ENCODE peak calls at places on chromosomes 16 and 17, in nine cellular contexts. One of them, this sample, is unnamed.

GRCh38 chr17:83062011-83062817 is 17.2 kb upstream of the METRNL start:
- DNase-seq in activated T-cell treated with anti-CD3 and anti-CD28 coated beads, Interleukin-2, amount 50 U/mL, for 48 hours: peak; percentile 12
- DNase-seq in DMS 273 treated with DMSO at 0.1 percent for 48 hours: no peak
- DNase-seq in endodermal cell: peak; percentile 35
- DNase-seq in stimulated activated CD8-positive, alpha-beta memory T cell treated with anti-CD3 and anti-CD28 coated beads, Interleukin-2, amount 100 ng/mL, for 1 hour: no peak
- DNase-seq in H9: peak; percentile 31
- DNase-seq in NCI-H82: no peak
- DNase-seq in NCI-H1092: no peak
- DNase-seq in H7: peak; percentile 41
- DNase-seq in this sample: peak; percentile 83

GRCh38 chr17:65553646-65554567 is 7.5 kb downstream of the AXIN2 start:
- DNase-seq in activated T-cell treated with anti-CD3 and anti-CD28 coated beads, Interleukin-2, amount 50 U/mL, for 48 hours: peak; percentile 38
- DNase-seq in DMS 273 treated with DMSO at 0.1 percent for 48 hours: no peak
- DNase-seq in endodermal cell: peak; percentile 70
- DNase-seq in stimulated activated CD8-positive, alpha-beta memory T cell treated with anti-CD3 and anti-CD28 coated beads, Interleukin-2, amount 100 ng/mL, for 1 hour: no peak
- DNase-seq in H9: no peak
- DNase-seq in NCI-H82: no peak
- DNase-seq in NCI-H1092: no peak
- DNase-seq in H7: peak; percentile 57
- DNase-seq in this sample: no peak

GRCh38 chr16:30186444-30186781 is 3.0 kb downstream of the CORO1A start:
- DNase-seq in activated T-cell treated with anti-CD3 and anti-CD28 coated beads, Interleukin-2, amount 50 U/mL, for 48 hours: no peak
- DNase-seq in DMS 273 treated with DMSO at 0.1 percent for 48 hours: no peak
- DNase-seq in endodermal cell: no peak
- DNase-seq in stimulated activated CD8-positive, alpha-beta memory T cell treated with anti-CD3 and anti-CD28 coated beads, Interleukin-2, amount 100 ng/mL, for 1 hour: no peak
- DNase-seq in H9: no peak
- DNase-seq in NCI-H82: no peak
- DNase-seq in NCI-H1092: no peak
- DNase-seq in H7: peak; percentile 6
- DNase-seq in this sample: no peak

GRCh38 chr17:40318835-40319332 is 9.9 kb downstream of the RARA start:
- DNase-seq in activated T-cell treated with anti-CD3 and anti-CD28 coated beads, Interleukin-2, amount 50 U/mL, for 48 hours: peak; percentile 53
- DNase-seq in DMS 273 treated with DMSO at 0.1 percent for 48 hours: no peak
- DNase-seq in endodermal cell: peak; percentile 59
- DNase-seq in stimulated activated CD8-positive, alpha-beta memory T cell treated with anti-CD3 and anti-CD28 coated beads, Interleukin-2, amount 100 ng/mL, for 1 hour: no peak
- DNase-seq in H9: no peak
- DNase-seq in NCI-H82: no peak
- DNase-seq in NCI-H1092: no peak
- DNase-seq in H7: peak; percentile 77
- DNase-seq in this sample: peak; percentile 92

GRCh38 chr16:5046914-5047313 is 13.2 kb upstream of the NAGPA start:
- DNase-seq in activated T-cell treated with anti-CD3 and anti-CD28 coated beads, Interleukin-2, amount 50 U/mL, for 48 hours: no peak
- DNase-seq in DMS 273 treated with DMSO at 0.1 percent for 48 hours: no peak
- DNase-seq in endodermal cell: no peak
- DNase-seq in stimulated activated CD8-positive, alpha-beta memory T cell treated with anti-CD3 and anti-CD28 coated beads, Interleukin-2, amount 100 ng/mL, for 1 hour: no peak
- DNase-seq in H9: no peak
- DNase-seq in NCI-H82: no peak
- DNase-seq in NCI-H1092: no peak
- DNase-seq in H7: peak; percentile 63
- DNase-seq in this sample: no peak

GRCh38 chr16:64362193-64362592 is 759.7 kb downstream of the CDH11 start:
- DNase-seq in activated T-cell treated with anti-CD3 and anti-CD28 coated beads, Interleukin-2, amount 50 U/mL, for 48 hours: no peak
- DNase-seq in DMS 273 treated with DMSO at 0.1 percent for 48 hours: no peak
- DNase-seq in endodermal cell: no peak
- DNase-seq in stimulated activated CD8-positive, alpha-beta memory T cell treated with anti-CD3 and anti-CD28 coated beads, Interleukin-2, amount 100 ng/mL, for 1 hour: no peak
- DNase-seq in H9: no peak
- DNase-seq in NCI-H82: no peak
- DNase-seq in NCI-H1092: no peak
- DNase-seq in H7: no peak
- DNase-seq in this sample: no peak

GRCh38 chr16:67910162-67910561 is 17.1 kb downstream of the PSKH1 start:
- DNase-seq in activated T-cell treated with anti-CD3 and anti-CD28 coated beads, Interleukin-2, amount 50 U/mL, for 48 hours: peak; percentile 38
- DNase-seq in DMS 273 treated with DMSO at 0.1 percent for 48 hours: peak; percentile 68
- DNase-seq in endodermal cell: no peak
- DNase-seq in stimulated activated CD8-positive, alpha-beta memory T cell treated with anti-CD3 and anti-CD28 coated beads, Interleukin-2, amount 100 ng/mL, for 1 hour: no peak
- DNase-seq in H9: no peak
- DNase-seq in NCI-H82: no peak
- DNase-seq in NCI-H1092: no peak
- DNase-seq in H7: no peak
- DNase-seq in this sample: no peak

GRCh38 chr17:17564323-17564722 is 27.2 kb downstream of the PEMT start:
- DNase-seq in activated T-cell treated with anti-CD3 and anti-CD28 coated beads, Interleukin-2, amount 50 U/mL, for 48 hours: no peak
- DNase-seq in DMS 273 treated with DMSO at 0.1 percent for 48 hours: no peak
- DNase-seq in endodermal cell: no peak
- DNase-seq in stimulated activated CD8-positive, alpha-beta memory T cell treated with anti-CD3 and anti-CD28 coated beads, Interleukin-2, amount 100 ng/mL, for 1 hour: no peak
- DNase-seq in H9: no peak
- DNase-seq in NCI-H82: no peak
- DNase-seq in NCI-H1092: no peak
- DNase-seq in H7: no peak
- DNase-seq in this sample: no peak

GRCh38 chr17:51912939-51913338 is 245.6 kb downstream of the CA10 start:
- DNase-seq in activated T-cell treated with anti-CD3 and anti-CD28 coated beads, Interleukin-2, amount 50 U/mL, for 48 hours: no peak
- DNase-seq in DMS 273 treated with DMSO at 0.1 percent for 48 hours: no peak
- DNase-seq in endodermal cell: peak; percentile 61
- DNase-seq in stimulated activated CD8-positive, alpha-beta memory T cell treated with anti-CD3 and anti-CD28 coated beads, Interleukin-2, amount 100 ng/mL, for 1 hour: no peak
- DNase-seq in H9: peak; percentile 53
- DNase-seq in NCI-H82: no peak
- DNase-seq in NCI-H1092: no peak
- DNase-seq in H7: peak; percentile 2
- DNase-seq in this sample: no peak

GRCh38 chr16:11717811-11718210 is 24.8 kb downstream of the TXNDC11 start:
- DNase-seq in activated T-cell treated with anti-CD3 and anti-CD28 coated beads, Interleukin-2, amount 50 U/mL, for 48 hours: no peak
- DNase-seq in DMS 273 treated with DMSO at 0.1 percent for 48 hours: no peak
- DNase-seq in endodermal cell: no peak
- DNase-seq in stimulated activated CD8-positive, alpha-beta memory T cell treated with anti-CD3 and anti-CD28 coated beads, Interleukin-2, amount 100 ng/mL, for 1 hour: no peak
- DNase-seq in H9: no peak
- DNase-seq in NCI-H82: no peak
- DNase-seq in NCI-H1092: no peak
- DNase-seq in H7: no peak
- DNase-seq in this sample: no peak

GRCh38 chr17:8359769-8360168 is 16.7 kb downstream of the KRABD2 start:
- DNase-seq in activated T-cell treated with anti-CD3 and anti-CD28 coated beads, Interleukin-2, amount 50 U/mL, for 48 hours: no peak
- DNase-seq in DMS 273 treated with DMSO at 0.1 percent for 48 hours: peak; percentile 86
- DNase-seq in endodermal cell: no peak
- DNase-seq in stimulated activated CD8-positive, alpha-beta memory T cell treated with anti-CD3 and anti-CD28 coated beads, Interleukin-2, amount 100 ng/mL, for 1 hour: no peak
- DNase-seq in H9: no peak
- DNase-seq in NCI-H82: peak; percentile 83
- DNase-seq in NCI-H1092: no peak
- DNase-seq in H7: no peak
- DNase-seq in this sample: no peak

GRCh38 chr16:5615868-5616642 is 518.5 kb upstream of the EEF2KMT start:
- DNase-seq in activated T-cell treated with anti-CD3 and anti-CD28 coated beads, Interleukin-2, amount 50 U/mL, for 48 hours: peak; percentile 59
- DNase-seq in DMS 273 treated with DMSO at 0.1 percent for 48 hours: no peak
- DNase-seq in endodermal cell: peak; percentile 94
- DNase-seq in stimulated activated CD8-positive, alpha-beta memory T cell treated with anti-CD3 and anti-CD28 coated beads, Interleukin-2, amount 100 ng/mL, for 1 hour: no peak
- DNase-seq in H9: peak; percentile 88
- DNase-seq in NCI-H82: peak; percentile 95
- DNase-seq in NCI-H1092: peak; percentile 47
- DNase-seq in H7: peak; percentile 89
- DNase-seq in this sample: no peak

GRCh38 chr16:77995843-77996455 is 26.4 kb upstream of the CLEC3A start:
- DNase-seq in activated T-cell treated with anti-CD3 and anti-CD28 coated beads, Interleukin-2, amount 50 U/mL, for 48 hours: no peak
- DNase-seq in DMS 273 treated with DMSO at 0.1 percent for 48 hours: no peak
- DNase-seq in endodermal cell: peak; percentile 71
- DNase-seq in stimulated activated CD8-positive, alpha-beta memory T cell treated with anti-CD3 and anti-CD28 coated beads, Interleukin-2, amount 100 ng/mL, for 1 hour: no peak
- DNase-seq in H9: peak; percentile 59
- DNase-seq in NCI-H82: no peak
- DNase-seq in NCI-H1092: no peak
- DNase-seq in H7: no peak
- DNase-seq in this sample: no peak

GRCh38 chr17:7380321-7380720 is 568 bp upstream of the TNK1 start:
- DNase-seq in activated T-cell treated with anti-CD3 and anti-CD28 coated beads, Interleukin-2, amount 50 U/mL, for 48 hours: no peak
- DNase-seq in DMS 273 treated with DMSO at 0.1 percent for 48 hours: no peak
- DNase-seq in endodermal cell: peak; percentile 75
- DNase-seq in stimulated activated CD8-positive, alpha-beta memory T cell treated with anti-CD3 and anti-CD28 coated beads, Interleukin-2, amount 100 ng/mL, for 1 hour: no peak
- DNase-seq in H9: peak; percentile 64
- DNase-seq in NCI-H82: no peak
- DNase-seq in NCI-H1092: no peak
- DNase-seq in H7: no peak
- DNase-seq in this sample: no peak

GRCh38 chr17:66625321-66625767 is 209.6 kb upstream of the CACNG5 start:
- DNase-seq in activated T-cell treated with anti-CD3 and anti-CD28 coated beads, Interleukin-2, amount 50 U/mL, for 48 hours: no peak
- DNase-seq in DMS 273 treated with DMSO at 0.1 percent for 48 hours: peak; percentile 17
- DNase-seq in endodermal cell: no peak
- DNase-seq in stimulated activated CD8-positive, alpha-beta memory T cell treated with anti-CD3 and anti-CD28 coated beads, Interleukin-2, amount 100 ng/mL, for 1 hour: no peak
- DNase-seq in H9: no peak
- DNase-seq in NCI-H82: peak; percentile 8
- DNase-seq in NCI-H1092: no peak
- DNase-seq in H7: peak; percentile 21
- DNase-seq in this sample: no peak

GRCh38 chr16:3716831-3717234 is 491 bp downstream of the TRAP1 start:
- DNase-seq in activated T-cell treated with anti-CD3 and anti-CD28 coated beads, Interleukin-2, amount 50 U/mL, for 48 hours: no peak
- DNase-seq in DMS 273 treated with DMSO at 0.1 percent for 48 hours: no peak
- DNase-seq in endodermal cell: peak; percentile 70
- DNase-seq in stimulated activated CD8-positive, alpha-beta memory T cell treated with anti-CD3 and anti-CD28 coated beads, Interleukin-2, amount 100 ng/mL, for 1 hour: no peak
- DNase-seq in H9: no peak
- DNase-seq in NCI-H82: peak; percentile 64
- DNase-seq in NCI-H1092: peak; percentile 21
- DNase-seq in H7: peak; percentile 81
- DNase-seq in this sample: no peak

GRCh38 chr17:2692781-2693135 is 18.8 kb downstream of the CLUH start:
- DNase-seq in activated T-cell treated with anti-CD3 and anti-CD28 coated beads, Interleukin-2, amount 50 U/mL, for 48 hours: peak; percentile 15
- DNase-seq in DMS 273 treated with DMSO at 0.1 percent for 48 hours: no peak
- DNase-seq in endodermal cell: no peak
- DNase-seq in stimulated activated CD8-positive, alpha-beta memory T cell treated with anti-CD3 and anti-CD28 coated beads, Interleukin-2, amount 100 ng/mL, for 1 hour: no peak
- DNase-seq in H9: no peak
- DNase-seq in NCI-H82: no peak
- DNase-seq in NCI-H1092: no peak
- DNase-seq in H7: no peak
- DNase-seq in this sample: no peak

GRCh38 chr17:21381076-21381706 is 5.0 kb downstream of the KCNJ12 start:
- DNase-seq in activated T-cell treated with anti-CD3 and anti-CD28 coated beads, Interleukin-2, amount 50 U/mL, for 48 hours: no peak
- DNase-seq in DMS 273 treated with DMSO at 0.1 percent for 48 hours: no peak
- DNase-seq in endodermal cell: no peak
- DNase-seq in stimulated activated CD8-positive, alpha-beta memory T cell treated with anti-CD3 and anti-CD28 coated beads, Interleukin-2, amount 100 ng/mL, for 1 hour: no peak
- DNase-seq in H9: no peak
- DNase-seq in NCI-H82: no peak
- DNase-seq in NCI-H1092: peak; percentile 56
- DNase-seq in H7: no peak
- DNase-seq in this sample: no peak

GRCh38 chr16:2086136-2086742 is 38.5 kb downstream of the TSC2 start:
- DNase-seq in activated T-cell treated with anti-CD3 and anti-CD28 coated beads, Interleukin-2, amount 50 U/mL, for 48 hours: no peak
- DNase-seq in DMS 273 treated with DMSO at 0.1 percent for 48 hours: no peak
- DNase-seq in endodermal cell: no peak
- DNase-seq in stimulated activated CD8-positive, alpha-beta memory T cell treated with anti-CD3 and anti-CD28 coated beads, Interleukin-2, amount 100 ng/mL, for 1 hour: no peak
- DNase-seq in H9: no peak
- DNase-seq in NCI-H82: no peak
- DNase-seq in NCI-H1092: no peak
- DNase-seq in H7: no peak
- DNase-seq in this sample: no peak

GRCh38 chr17:31525801-31526549 is 134.5 kb downstream of the RAB11FIP4 start:
- DNase-seq in activated T-cell treated with anti-CD3 and anti-CD28 coated beads, Interleukin-2, amount 50 U/mL, for 48 hours: no peak
- DNase-seq in DMS 273 treated with DMSO at 0.1 percent for 48 hours: no peak
- DNase-seq in endodermal cell: peak; percentile 87
- DNase-seq in stimulated activated CD8-positive, alpha-beta memory T cell treated with anti-CD3 and anti-CD28 coated beads, Interleukin-2, amount 100 ng/mL, for 1 hour: no peak
- DNase-seq in H9: peak; percentile 70
- DNase-seq in NCI-H82: peak; percentile 45
- DNase-seq in NCI-H1092: no peak
- DNase-seq in H7: peak; percentile 79
- DNase-seq in this sample: no peak

GRCh38 chr17:64507418-64507766 is 615 bp downstream of the CEP95 start:
- DNase-seq in activated T-cell treated with anti-CD3 and anti-CD28 coated beads, Interleukin-2, amount 50 U/mL, for 48 hours: no peak
- DNase-seq in DMS 273 treated with DMSO at 0.1 percent for 48 hours: peak; percentile 53
- DNase-seq in endodermal cell: no peak
- DNase-seq in stimulated activated CD8-positive, alpha-beta memory T cell treated with anti-CD3 and anti-CD28 coated beads, Interleukin-2, amount 100 ng/mL, for 1 hour: no peak
- DNase-seq in H9: peak; percentile 35
- DNase-seq in NCI-H82: peak; percentile 83
- DNase-seq in NCI-H1092: peak; percentile 64
- DNase-seq in H7: peak; percentile 51
- DNase-seq in this sample: no peak